ENCODE peak calls at places on chromosomes 6 and 20, in ten cellular contexts. R, D, H, W, Z, I, T, N, X and A are unnamed samples.

GRCh38 chr6:143598466-143599080 is 79.2 kb upstream of the PHACTR2 start:
- DNase-seq in T (no peak), H (no peak), X (no peak), R (no peak), D (no peak), Z (no peak), W (no peak), N (no peak), I (peak), A (no peak)

GRCh38 chr6:155461636-155462035 is 6.0 kb upstream of the NOX3 start:
- DNase-seq in X (no peak), D (no peak), R (no peak), T (no peak), N (no peak), I (no peak), H (no peak), W (no peak), Z (no peak), A (no peak)

GRCh38 chr20:33373735-33374605 is 27.3 kb downstream of the CDK5RAP1 start:
- DNase-seq in D (no peak), R (no peak), N (peak), Z (no peak), X (no peak), I (no peak), T (no peak), W (no peak), H (peak), A (no peak)

GRCh38 chr6:137933696-137934095 is 66.6 kb downstream of the TNFAIP3 start:
- DNase-seq in R (no peak), I (no peak), N (peak), H (peak), X (no peak), T (peak), W (peak), D (peak), Z (no peak), A (peak)

GRCh38 chr20:13898012-13898612 is 92.3 kb downstream of the SEL1L2 start:
- DNase-seq in X (no peak), R (no peak), T (no peak), W (no peak), H (no peak), I (no peak), Z (no peak), N (no peak), D (no peak), A (no peak)

GRCh38 chr6:53793318-53793975 is 1.4 kb upstream of the LRRC1 start:
- DNase-seq in N (peak), I (peak), W (no peak), D (peak), H (peak), X (peak), T (no peak), R (peak), Z (peak), A (peak)

GRCh38 chr6:161578478-161578877 is 304.6 kb upstream of the AGPAT4 start:
- DNase-seq in X (no peak), Z (no peak), D (no peak), H (no peak), T (no peak), R (no peak), W (no peak), N (no peak), I (no peak), A (no peak)

GRCh38 chr20:44495802-44496481 is 20.3 kb downstream of the TTPAL start:
- DNase-seq in H (peak), X (no peak), I (no peak), Z (no peak), R (no peak), T (no peak), W (no peak), N (peak), D (no peak), A (no peak)

GRCh38 chr6:7431594-7432390 is 42.2 kb downstream of the RIOK1 start:
- DNase-seq in Z (no peak), D (no peak), R (no peak), N (no peak), X (peak), T (no peak), W (no peak), H (no peak), I (no peak), A (no peak)

GRCh38 chr6:134472661-134473060 is 154.7 kb upstream of the SGK1 start:
- DNase-seq in D (no peak), I (no peak), R (no peak), N (no peak), W (no peak), T (no peak), H (no peak), Z (no peak), X (no peak), A (no peak)

GRCh38 chr20:47574616-47575401 is 73.1 kb downstream of the NCOA3 start:
- DNase-seq in Z (no peak), N (peak), R (no peak), W (no peak), T (no peak), X (no peak), H (peak), D (no peak), I (peak), A (no peak)

GRCh38 chr20:48951646-48952045 is 30.1 kb downstream of the ARFGEF2 start:
- DNase-seq in D (no peak), N (no peak), X (no peak), H (no peak), I (no peak), T (no peak), R (no peak), W (no peak), Z (no peak), A (no peak)

GRCh38 chr6:75467906-75468460 is 25.6 kb downstream of the FILIP1 start:
- DNase-seq in W (no peak), D (no peak), X (no peak), Z (no peak), H (no peak), I (no peak), N (no peak), R (no peak), T (no peak), A (no peak)

GRCh38 chr20:50413088-50413500 is 97.1 kb upstream of the PTPN1 start:
- DNase-seq in N (peak), Z (no peak), H (no peak), X (no peak), D (no peak), W (no peak), I (no peak), T (no peak), R (no peak), A (no peak)

GRCh38 chr20:40511478-40511877 is 177.6 kb downstream of the MAFB start:
- DNase-seq in D (no peak), T (peak), N (peak), I (no peak), R (no peak), H (peak), Z (no peak), X (no peak), W (peak), A (peak)

GRCh38 chr6:39309942-39310531 is 4.2 kb downstream of the KCNK17 start:
- DNase-seq in T (peak), Z (peak), X (peak), W (peak), R (peak), N (peak), H (peak), I (peak), D (peak), A (peak)

GRCh38 chr6:56749632-56750151 is 107.0 kb upstream of the DST start:
- DNase-seq in W (no peak), H (peak), N (peak), D (no peak), Z (no peak), T (no peak), R (no peak), I (no peak), X (no peak), A (no peak)

GRCh38 chr6:4632411-4632810 is 143.8 kb upstream of the CDYL start:
- DNase-seq in D (no peak), H (no peak), W (no peak), I (no peak), N (no peak), Z (no peak), X (no peak), R (no peak), T (no peak), A (no peak)

GRCh38 chr6:36432151-36432633 is 10.5 kb downstream of the PXT1 start:
- DNase-seq in H (peak), N (peak), R (no peak), Z (no peak), W (no peak), T (no peak), D (no peak), X (no peak), I (peak), A (no peak)

GRCh38 chr20:13784893-13785715 is at the start of the genes ESF1 and NDUFAF5:
- DNase-seq in R (peak), I (peak), H (peak), Z (peak), T (peak), W (peak), X (peak), D (peak), N (peak), A (peak)

GRCh38 chr6:160386869-160387518 is 38.8 kb downstream of the SLC22A3 start:
- DNase-seq in Z (no peak), T (no peak), W (peak), D (no peak), R (no peak), H (peak), I (no peak), X (no peak), N (peak), A (peak)

GRCh38 chr6:37514377-37514776 is 14.7 kb upstream of the CCDC167 start:
- DNase-seq in T (no peak), H (peak), D (no peak), Z (no peak), X (peak), N (peak), R (no peak), I (no peak), W (no peak), A (no peak)

GRCh38 chr20:12627485-12627884 is 381.3 kb upstream of the SPTLC3 start:
- DNase-seq in X (no peak), W (no peak), H (no peak), T (no peak), N (no peak), D (no peak), Z (no peak), R (no peak), I (no peak), A (no peak)

GRCh38 chr6:160930547-160931377 is 60.8 kb upstream of the MAP3K4 start:
- DNase-seq in W (peak), N (peak), I (peak), H (peak), R (peak), X (peak), Z (peak), T (peak), D (peak), A (peak)

GRCh38 chr6:158233214-158233795 is 65.2 kb downstream of the GTF2H5 start:
- DNase-seq in I (peak), H (no peak), Z (no peak), N (no peak), R (no peak), D (no peak), T (no peak), W (no peak), X (no peak), A (no peak)

GRCh38 chr20:13284830-13285229 is 63.8 kb downstream of the ISM1 start:
- DNase-seq in T (no peak), R (no peak), I (no peak), X (no peak), Z (no peak), H (no peak), W (no peak), D (no peak), N (no peak), A (no peak)